ENCODE peak calls at places on chromosome 14, in eight cellular contexts. K is lower leg skin, W is ovary, F is fibroblast of gingiva, B is NCI-H1417 treated with DMSO at 0.1 percent for 48 hours, L is right cardiac atrium, X is ecto neural progenitor cell, M is GM23248. O is an unnamed sample.

GRCh38 chr14:92450351-92451070 is 63.1 kb upstream of the RIN3 start:
- DNase-seq in W (no peak), M (no peak), L (no peak), K (peak), F (no peak), X (no peak), B (no peak), O (no peak)

GRCh38 chr14:70358631-70359030 is 852 bp downstream of the COX16 start:
- DNase-seq in F (peak), W (no peak), X (no peak), K (no peak), B (no peak), L (no peak), M (peak), O (no peak)

GRCh38 chr14:105503296-105503640 is 12.2 kb downstream of the TEDC1 start:
- DNase-seq in W (no peak), B (no peak), K (no peak), M (no peak), X (no peak), L (no peak), F (no peak), O (no peak)

GRCh38 chr14:49999216-49999761 is 106.4 kb downstream of the ARF6 start:
- DNase-seq in K (peak), F (peak), B (no peak), L (peak), W (no peak), M (peak), X (no peak), O (peak)

GRCh38 chr14:59424707-59425106 is 40.5 kb downstream of the GPR135 start:
- DNase-seq in L (peak), X (no peak), K (no peak), B (no peak), F (peak), M (no peak), W (no peak), O (peak)

GRCh38 chr14:68784298-68784910 is 8.5 kb downstream of the ZFP36L1 start:
- DNase-seq in F (peak), M (peak), B (no peak), L (no peak), K (peak), W (peak), X (peak), O (peak)

GRCh38 chr14:94619297-94619696 is 7.1 kb downstream of the SERPINA3 start:
- DNase-seq in L (no peak), M (no peak), X (no peak), K (peak), W (no peak), B (no peak), F (no peak), O (no peak)

GRCh38 chr14:93285048-93285447 is 47.8 kb downstream of the BTBD7 start:
- DNase-seq in W (no peak), M (peak), L (no peak), K (no peak), X (no peak), F (peak), B (no peak), O (no peak)

GRCh38 chr14:103393687-103394626 is 8.7 kb downstream of the MARK3 start:
- DNase-seq in M (peak), K (no peak), X (no peak), F (peak), L (no peak), B (no peak), W (no peak), O (no peak)

GRCh38 chr14:61188196-61188595 is 92.9 kb downstream of the TMEM30B start:
- DNase-seq in W (peak), M (peak), L (peak), F (peak), K (peak), X (peak), B (no peak), O (peak)

GRCh38 chr14:83779266-83779665 is 1750.7 kb upstream of the FLRT2 start:
- DNase-seq in B (no peak), K (no peak), F (peak), L (no peak), X (no peak), M (no peak), W (no peak), O (no peak)

GRCh38 chr14:50795909-50796308 is 35.1 kb downstream of the NIN start:
- DNase-seq in F (no peak), M (no peak), L (no peak), K (no peak), W (no peak), X (no peak), B (no peak), O (no peak)

GRCh38 chr14:79740043-79740442 is 471.3 kb downstream of the DIO2 start:
- DNase-seq in M (no peak), L (no peak), W (no peak), K (no peak), F (no peak), B (no peak), X (no peak), O (no peak)

GRCh38 chr14:75800792-75801191 is 139.7 kb downstream of the TTLL5 start:
- DNase-seq in B (no peak), F (no peak), L (no peak), X (no peak), K (no peak), M (no peak), W (no peak), O (no peak)

GRCh38 chr14:92930737-92931602 is 8.0 kb downstream of the CHGA start:
- DNase-seq in X (no peak), B (no peak), K (no peak), L (no peak), F (peak), W (no peak), M (peak), O (no peak)

GRCh38 chr14:58919262-58919661 is 269.2 kb upstream of the DAAM1 start:
- DNase-seq in F (peak), X (no peak), B (no peak), L (no peak), W (no peak), M (peak), K (no peak), O (no peak)

GRCh38 chr14:95651028-95651427 is 35.2 kb upstream of the TCL1B start:
- DNase-seq in L (no peak), K (no peak), B (no peak), F (no peak), M (no peak), W (no peak), X (no peak), O (no peak)

GRCh38 chr14:92373336-92373735 is 50.4 kb downstream of the SLC24A4 start:
- DNase-seq in X (no peak), W (no peak), K (no peak), M (peak), F (no peak), L (no peak), B (no peak), O (no peak)

GRCh38 chr14:55976619-55977018 is 141.6 kb upstream of the PELI2 start:
- DNase-seq in M (no peak), L (no peak), K (no peak), X (no peak), B (no peak), W (no peak), F (no peak), O (no peak)

GRCh38 chr14:95496111-95496681 is 20.3 kb downstream of the SYNE3 start:
- DNase-seq in B (no peak), M (peak), W (no peak), K (no peak), L (no peak), F (no peak), X (no peak), O (no peak)

GRCh38 chr14:20680843-20681347 is 3.5 kb upstream of the RNASE4 start:
- DNase-seq in F (no peak), W (no peak), K (peak), B (no peak), L (peak), M (no peak), X (no peak), O (no peak)

GRCh38 chr14:41299924-41300323 is 306.8 kb upstream of the LRFN5 start:
- DNase-seq in K (no peak), X (no peak), W (no peak), M (no peak), B (no peak), L (no peak), F (no peak), O (no peak)

GRCh38 chr14:68630611-68631013 is 162.3 kb downstream of the ZFP36L1 start:
- DNase-seq in K (peak), X (no peak), M (no peak), W (no peak), F (no peak), L (no peak), B (no peak), O (no peak)

GRCh38 chr14:23352506-23353432 is at the start of gene SLC22A17:
- DNase-seq in W (peak), B (peak), F (peak), M (peak), K (peak), X (peak), L (peak), O (peak)

GRCh38 chr14:90487031-90487430 is 90.2 kb downstream of the CALM1 start:
- DNase-seq in B (peak), L (peak), K (peak), F (no peak), M (no peak), W (no peak), X (no peak), O (no peak)

GRCh38 chr14:104020471-104020870 is 65.0 kb upstream of the ASPG start:
- DNase-seq in X (no peak), F (no peak), W (no peak), L (no peak), M (no peak), B (no peak), K (no peak), O (no peak)

GRCh38 chr14:51056431-51056830 is 38.5 kb downstream of the TRIM9 start:
- DNase-seq in M (no peak), B (no peak), X (no peak), W (no peak), K (no peak), L (no peak), F (no peak), O (no peak)

GRCh38 chr14:64113279-64113678 is 180.9 kb downstream of the ESR2 start:
- DNase-seq in M (no peak), X (no peak), L (no peak), F (no peak), B (no peak), K (no peak), W (peak), O (no peak)

GRCh38 chr14:19974844-19975243 is 547 bp upstream of the OR4K15 start:
- DNase-seq in K (no peak), X (no peak), F (no peak), W (no peak), M (no peak), B (no peak), L (no peak), O (no peak)

GRCh38 chr14:49975286-49975685 is 82.4 kb downstream of the ARF6 start:
- DNase-seq in W (no peak), K (peak), X (no peak), L (no peak), B (no peak), M (peak), F (peak), O (no peak)

GRCh38 chr14:74882103-74882920 is 596 bp downstream of the DLST start:
- DNase-seq in B (no peak), M (peak), X (no peak), W (peak), K (peak), L (peak), F (peak), O (no peak)

O was measured in uterus.